ENCODE peak calls at places on chromosomes 7 and 10, in six cellular contexts. D, H, N, M, B and T are unnamed samples.

GRCh38 chr7:136056827-136057226 is 79.7 kb upstream of the MTPN start:
- DNase-seq in B (no peak), M (no peak), D (no peak), H (peak), N (no peak), T (no peak)

GRCh38 chr10:76282122-76283030 is 851.0 kb downstream of the LRMDA start:
- DNase-seq in B (no peak), M (peak), D (no peak), N (no peak), H (no peak), T (no peak)

GRCh38 chr7:120402368-120402767 is 129.4 kb downstream of the KCND2 start:
- DNase-seq in B (no peak), N (no peak), H (no peak), D (no peak), M (peak), T (peak)

GRCh38 chr10:133128126-133129081 is 31.6 kb upstream of the KNDC1 start:
- DNase-seq in D (no peak), M (no peak), H (no peak), B (peak), N (peak), T (no peak)

GRCh38 chr7:117332031-117332430 is 9.2 kb upstream of the WNT2 start:
- DNase-seq in H (no peak), M (no peak), D (no peak), N (no peak), B (no peak), T (no peak)

GRCh38 chr10:89869180-89869579 is 167.8 kb downstream of the KIF20B start:
- DNase-seq in M (no peak), N (no peak), H (no peak), D (no peak), B (no peak), T (no peak)

GRCh38 chr10:130358981-130359650 is 222.9 kb downstream of the GLRX3 start:
- DNase-seq in H (no peak), M (no peak), D (no peak), B (no peak), N (no peak), T (no peak)

GRCh38 chr10:96319754-96320514 is 15.7 kb downstream of the DNTT start:
- DNase-seq in D (no peak), B (no peak), H (no peak), N (no peak), M (no peak), T (no peak)

GRCh38 chr10:113132651-113133088 is 182.6 kb downstream of the TCF7L2 start:
- DNase-seq in B (no peak), D (no peak), N (peak), H (peak), M (peak), T (no peak)

GRCh38 chr7:130982160-130982638 is 248.2 kb upstream of the KLF14 start:
- DNase-seq in M (peak), B (no peak), N (no peak), H (peak), D (no peak), T (peak)

DNA sequence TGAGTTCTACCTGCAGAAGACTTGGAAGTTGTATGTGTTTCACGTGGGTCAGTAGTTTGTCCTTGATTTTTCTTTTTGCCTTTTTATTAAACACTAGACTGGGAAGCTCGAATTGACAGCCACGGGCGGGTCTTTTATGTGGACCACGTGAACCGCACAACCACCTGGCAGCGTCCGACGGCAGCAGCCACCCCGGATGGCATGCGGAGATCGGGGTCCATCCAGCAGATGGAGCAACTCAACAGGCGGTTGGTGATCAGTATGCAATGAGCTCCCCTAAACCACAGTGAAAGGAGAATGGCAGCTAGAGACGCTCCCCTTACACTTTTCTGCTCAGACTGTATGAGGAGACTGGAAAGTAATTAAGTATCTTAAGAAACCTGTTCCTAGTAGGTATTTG is 126.7 kb upstream of the STK17A start:
- DNase-seq in D (no peak), B (peak), N (no peak), H (peak), M (no peak), T (no peak)
- TF ChIP-seq CTCF in D (no peak), B (no peak), N (peak), H (peak), M (no peak), T (no peak)

GRCh38 chr10:114518401-114519305 is 114.4 kb upstream of the AFAP1L2 start:
- DNase-seq in N (no peak), M (no peak), B (no peak), D (no peak), H (no peak), T (no peak)

GRCh38 chr10:114519306-114519669 is 115.0 kb upstream of the AFAP1L2 start:
- DNase-seq in B (peak), N (no peak), H (no peak), D (peak), M (peak), T (peak)

GRCh38 chr10:114519756-114520288 is 115.5 kb upstream of the AFAP1L2 start:
- DNase-seq in N (no peak), H (no peak), B (no peak), D (no peak), M (no peak), T (no peak)

GRCh38 chr10:114515515-114515914 is 111.2 kb upstream of the AFAP1L2 start:
- DNase-seq in M (no peak), N (no peak), H (no peak), B (no peak), D (no peak), T (no peak)

DNA sequence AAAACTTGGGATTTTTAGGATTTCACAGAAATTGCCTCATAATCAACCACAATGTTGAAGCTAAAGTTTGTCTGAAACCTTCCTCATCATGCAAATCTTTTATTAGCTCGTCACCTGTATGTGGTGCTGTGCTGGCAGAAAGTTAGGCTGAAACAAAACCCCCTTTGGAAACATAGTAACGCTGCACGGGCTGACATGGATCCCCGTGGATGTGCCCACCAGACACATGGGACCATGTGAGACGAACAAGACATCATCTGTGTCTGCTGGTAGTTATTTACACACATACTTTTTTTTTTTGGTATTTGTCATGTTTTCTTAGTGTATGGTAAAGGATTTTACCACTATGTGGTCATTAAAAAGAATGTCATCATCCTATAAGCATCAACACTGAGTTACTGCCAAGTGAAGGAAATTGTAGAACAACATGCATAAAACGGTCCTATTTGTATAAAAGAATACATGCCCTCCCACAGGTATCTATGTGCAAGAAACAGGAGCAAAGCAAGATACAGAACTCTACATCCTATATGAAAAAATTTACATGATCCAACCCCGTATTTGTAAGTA is 113.5 kb upstream of the AFAP1L2 start:
- DNase-seq in D (no peak), B (no peak), N (no peak), H (no peak), M (no peak), T (no peak)
- H3K27ac ChIP-seq in D (peak), B (no peak), N (no peak), H (no peak), M (no peak), T (peak)

DNA sequence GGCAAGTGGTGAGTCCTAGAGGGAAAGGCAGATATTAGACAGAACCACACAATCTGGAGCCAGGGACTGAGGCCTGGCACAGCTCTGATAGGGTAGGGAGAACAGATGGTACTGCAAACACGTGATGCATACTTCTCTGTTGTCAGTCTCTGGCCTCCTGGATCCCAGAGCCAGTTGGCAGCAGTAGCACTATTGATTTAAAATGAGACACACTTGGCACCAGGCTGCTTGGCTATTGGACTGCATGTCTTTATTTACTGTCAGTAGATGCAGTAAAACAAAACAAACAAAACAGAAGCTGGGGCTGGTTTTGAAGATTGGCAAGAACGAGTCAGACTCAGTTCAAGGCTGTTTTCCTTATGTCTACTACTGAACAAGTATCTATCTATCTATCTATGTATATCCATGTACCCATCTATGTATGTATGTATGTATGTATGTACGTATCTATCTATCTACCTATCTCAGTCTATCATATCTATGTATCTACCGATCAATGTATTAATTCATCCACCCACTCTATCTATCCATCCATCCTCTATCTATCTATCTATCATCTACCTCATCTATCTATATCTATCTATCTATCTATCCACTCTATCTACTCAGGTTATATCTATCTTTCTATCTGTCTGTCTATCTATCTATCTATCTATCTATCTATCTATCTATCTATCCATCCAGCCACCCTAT is 23.4 kb upstream of the MGAM2 start:
- DNase-seq in H (no peak), N (no peak), D (no peak), B (no peak), M (no peak), T (no peak)
- TF ChIP-seq CTCF in H (no peak), N (no peak), D (no peak), B (no peak), M (no peak), T (no peak)

DNA sequence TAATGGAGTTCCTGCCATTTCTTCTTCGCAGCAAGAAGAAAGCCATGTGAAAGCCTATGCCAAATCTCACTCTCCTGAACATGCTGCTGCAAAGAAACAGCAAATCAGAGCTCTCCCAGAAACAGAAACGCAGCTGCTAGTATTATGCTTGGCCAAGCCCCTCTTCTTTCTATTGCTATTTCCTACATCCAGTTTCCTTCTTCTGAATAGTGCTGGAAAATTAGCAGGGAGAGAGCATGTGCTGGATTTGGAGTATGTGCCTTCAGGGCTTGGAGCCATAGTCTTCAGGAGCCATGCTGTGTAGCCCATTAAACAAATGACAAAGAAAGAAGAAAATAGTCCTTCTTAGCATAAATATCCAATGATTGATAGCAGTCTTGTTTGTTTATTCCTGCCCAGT is 852.0 kb upstream of the PHF14 start:
- DNase-seq in D (no peak), M (no peak), H (no peak), B (no peak), N (no peak), T (no peak)
- H3K27ac ChIP-seq in D (no peak), M (no peak), H (no peak), B (no peak), N (peak), T (no peak)